ENCODE peak calls at places on chromosomes 11 and 22, in six cellular contexts. C, I, W, Q, X and U are unnamed samples. For H3K9me3 and H3K4me1, the result is how much of the 10 kb centered on the place peaks cover.

GRCh38 chr11:74577624-74578396 is 14.6 kb upstream of the POLD3 start:
- DNase-seq in C (no peak), I (no peak), W (no peak), Q (no peak), X (no peak), U (peak)

GRCh38 chr11:113493205-113493604 is 18.0 kb upstream of the DRD2 start:
- DNase-seq in C (no peak), I (no peak), W (no peak), Q (no peak), X (no peak), U (no peak)

GRCh38 chr11:115333951-115334350 is 170.3 kb downstream of the CADM1 start:
- DNase-seq in C (no peak), I (no peak), W (no peak), Q (no peak), X (no peak), U (no peak)

GRCh38 chr11:16133867-16134266 is 222.5 kb downstream of the SOX6 start:
- DNase-seq in C (no peak), I (no peak), W (no peak), Q (no peak), X (no peak), U (no peak)

GRCh38 chr11:12706531-12707499 is 32.6 kb downstream of the TEAD1 start:
- DNase-seq in C (no peak), I (peak), W (no peak), Q (peak), X (no peak), U (no peak)

GRCh38 chr11:73267921-73268540 is 4.1 kb upstream of the P2RY6 start:
- DNase-seq in C (peak), I (no peak), W (no peak), Q (no peak), X (peak), U (no peak)

GRCh38 chr22:46866591-46866990 is 104.1 kb downstream of the TBC1D22A start:
- DNase-seq in C (no peak), I (no peak), W (no peak), Q (no peak), X (no peak), U (peak)

GRCh38 chr11:73070653-73071052 is 71.5 kb downstream of the FCHSD2 start:
- DNase-seq in C (no peak), I (no peak), W (no peak), Q (no peak), X (no peak), U (no peak)

GRCh38 chr22:37162221-37163095 is 12.7 kb upstream of the IL2RB start:
- DNase-seq in C (no peak), I (no peak), W (peak), Q (peak), X (no peak), U (no peak)

GRCh38 chr11:134949716-134950115 is 537.7 kb upstream of the B3GAT1 start:
- DNase-seq in C (no peak), I (no peak), W (no peak), Q (no peak), X (no peak), U (no peak)

GRCh38 chr22:39724390-39724789 is 153.8 kb downstream of the CACNA1I start:
- DNase-seq in C (no peak), I (no peak), W (no peak), Q (no peak), X (peak), U (no peak)

GRCh38 chr22:39601180-39601535 is 30.6 kb downstream of the CACNA1I start:
- DNase-seq in C (no peak), I (no peak), W (no peak), Q (no peak), X (no peak), U (no peak)

GRCh38 chr11:83070878-83071640 is 638 bp downstream of the RAB30 start:
- DNase-seq in C (peak), I (peak), W (peak), Q (peak), X (no peak), U (peak)

GRCh38 chr11:118684187-118684586 is 4.7 kb upstream of the TREH start:
- DNase-seq in C (no peak), I (no peak), W (no peak), Q (no peak), X (no peak), U (no peak)

GRCh38 chr22:49080631-49081030 is 747.0 kb downstream of the BRD1 start:
- DNase-seq in C (peak), I (no peak), W (no peak), Q (peak), X (no peak), U (no peak)

GRCh38 chr22:49079743-49080500 is 747.8 kb downstream of the BRD1 start:
- DNase-seq in C (peak), I (no peak), W (no peak), Q (peak), X (no peak), U (no peak)

GRCh38 chr22:49081261-49081666 is 746.4 kb downstream of the BRD1 start:
- DNase-seq in C (peak), I (no peak), W (no peak), Q (peak), X (no peak), U (no peak)

GRCh38 chr22:49083607-49084006 is 744.1 kb downstream of the BRD1 start:
- DNase-seq in C (no peak), I (no peak), W (no peak), Q (peak), X (no peak), U (no peak)

GRCh38 chr22:49081926-49082325 is 745.7 kb downstream of the BRD1 start:
- DNase-seq in C (no peak), I (no peak), W (no peak), Q (peak), X (no peak), U (no peak)
- H3K9me3 ChIP-seq in C (under half), I (under half), W (under half), Q (under half), X (under half), U (under half)

GRCh38 chr22:17942721-17943120 is 81.6 kb downstream of the MICAL3 start:
- DNase-seq in C (no peak), I (no peak), W (no peak), Q (no peak), X (no peak), U (no peak)
- H3K4me1 ChIP-seq in C (under half), I (half or more), W (under half), Q (half or more), X (half or more), U (under half)

GRCh38 chr11:2650343-2650867 is 49.4 kb downstream of the KCNQ1OT1 start:
- DNase-seq in C (no peak), I (no peak), W (no peak), Q (no peak), X (no peak), U (no peak)
- H3K9me3 ChIP-seq in C (under half), I (under half), W (half or more), Q (under half), X (under half), U (half or more)

DNA sequence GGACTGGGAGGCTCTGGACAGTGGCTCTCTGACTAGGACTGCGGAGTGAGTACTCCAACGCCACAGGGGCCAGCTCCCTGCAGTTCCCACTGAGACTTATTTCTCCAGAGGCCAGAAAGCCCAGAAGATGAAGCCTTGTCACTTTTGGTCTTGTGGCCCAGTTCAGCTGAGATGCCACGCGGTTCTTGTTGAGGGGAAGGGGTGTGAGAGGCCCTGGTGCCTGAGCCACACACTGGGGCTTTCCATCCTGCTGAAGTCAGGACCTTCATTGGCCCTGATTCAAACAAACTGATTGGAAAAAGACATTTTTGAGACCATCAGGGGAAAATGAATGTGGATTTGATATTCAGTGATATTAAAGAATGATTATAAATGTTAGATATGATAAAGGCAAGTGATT is 73.6 kb downstream of the UBASH3B start:
- DNase-seq in C (no peak), I (no peak), W (no peak), Q (no peak), X (no peak), U (no peak)
- H3K4me1 ChIP-seq in C (under half), I (under half), W (under half), Q (under half), X (under half), U (under half)

GRCh38 chr22:48632641-48633246 is 1194.9 kb downstream of the BRD1 start:
- DNase-seq in C (no peak), I (no peak), W (no peak), Q (no peak), X (no peak), U (no peak)
- H3K9me3 ChIP-seq in C (under half), I (under half), W (under half), Q (under half), X (under half), U (under half)

GRCh38 chr11:122020902-122021301 is 95.1 kb downstream of the BLID start:
- DNase-seq in C (no peak), I (peak), W (no peak), Q (no peak), X (no peak), U (no peak)
- H3K4me1 ChIP-seq in C (under half), I (under half), W (under half), Q (under half), X (under half), U (under half)

GRCh38 chr22:49672013-49672516 is 155.6 kb downstream of the BRD1 start:
- DNase-seq in C (no peak), I (no peak), W (no peak), Q (no peak), X (peak), U (no peak)

GRCh38 chr22:49671331-49672012 is 156.2 kb downstream of the BRD1 start:
- DNase-seq in C (peak), I (no peak), W (no peak), Q (no peak), X (peak), U (no peak)

GRCh38 chr22:49668402-49668801 is 159.3 kb downstream of the BRD1 start:
- DNase-seq in C (no peak), I (no peak), W (no peak), Q (peak), X (peak), U (no peak)

GRCh38 chr22:49673048-49673447 is 154.6 kb downstream of the BRD1 start:
- DNase-seq in C (no peak), I (no peak), W (no peak), Q (no peak), X (peak), U (no peak)

GRCh38 chr22:49670610-49671330 is 156.9 kb downstream of the BRD1 start:
- DNase-seq in C (peak), I (no peak), W (no peak), Q (peak), X (peak), U (no peak)
- H3K9me3 ChIP-seq in C (under half), I (under half), W (under half), Q (under half), X (under half), U (under half)

DNA sequence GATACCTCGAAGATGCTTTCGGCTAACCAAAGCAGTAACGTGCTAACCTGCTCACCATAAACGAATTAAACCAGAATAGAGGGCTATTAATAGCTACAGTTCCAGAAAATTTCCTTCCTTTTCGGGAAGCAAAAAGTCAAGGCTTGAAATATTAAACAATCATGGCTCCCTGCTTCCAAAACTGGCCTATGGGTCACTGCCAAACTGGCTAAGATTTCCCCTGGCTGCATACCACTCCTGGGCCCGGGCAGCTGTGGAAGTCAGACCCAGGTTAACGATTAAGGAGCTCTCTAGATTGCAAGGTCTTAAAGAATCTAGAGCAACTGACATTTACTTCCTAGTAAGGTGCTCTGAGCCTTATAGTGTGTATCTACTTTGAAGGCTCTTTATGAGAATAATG is 1.7 kb downstream of the AMOTL1 start:
- DNase-seq in C (no peak), I (no peak), W (no peak), Q (no peak), X (no peak), U (peak)
- H3K4me1 ChIP-seq in C (under half), I (under half), W (under half), Q (under half), X (under half), U (under half)

GRCh38 chr11:130508913-130509312 is 60.5 kb downstream of the ADAMTS15 start:
- DNase-seq in C (no peak), I (no peak), W (no peak), Q (no peak), X (no peak), U (no peak)

GRCh38 chr11:130509942-130510341 is 61.5 kb downstream of the ADAMTS15 start:
- DNase-seq in C (no peak), I (no peak), W (no peak), Q (no peak), X (no peak), U (no peak)

GRCh38 chr11:130499828-130500227 is 51.4 kb downstream of the ADAMTS15 start:
- DNase-seq in C (no peak), I (no peak), W (no peak), Q (no peak), X (no peak), U (no peak)

DNA sequence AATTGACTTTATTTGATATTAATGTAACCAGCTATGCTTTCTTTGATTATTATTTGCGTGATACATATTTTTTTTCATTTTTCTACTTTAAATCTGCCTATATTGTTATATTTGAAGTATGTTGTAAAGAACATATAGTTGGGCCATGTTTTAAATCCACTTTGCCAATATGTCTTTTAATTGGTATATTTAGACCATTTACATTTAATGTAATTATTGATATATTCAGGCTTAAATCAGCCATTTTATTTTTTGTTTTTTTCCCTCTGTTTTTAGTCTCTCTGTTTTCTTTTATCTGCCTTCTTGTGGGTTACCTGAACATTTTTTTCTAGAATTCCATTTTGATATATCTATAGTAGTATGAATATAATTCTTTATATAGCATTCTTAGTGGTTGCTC is 55.9 kb downstream of the ADAMTS15 start:
- DNase-seq in C (no peak), I (no peak), W (no peak), Q (no peak), X (no peak), U (no peak)
- H3K9me3 ChIP-seq in C (under half), I (under half), W (under half), Q (under half), X (under half), U (under half)